ENCODE peak calls at places on chromosomes 11 and 22, in six cellular contexts. O is HEK293T; A is activated effector memory CD4-positive, alpha-beta T cell treated with anti-CD3 and anti-CD28 coated beads, Interleukin-2, amount 50 U/mL, for 16 hours; H is stimulated activated CD8-positive, alpha-beta memory T cell treated with anti-CD3 and anti-CD28 coated beads, Interleukin-15, amount 100 ng/mL, for 24 hours; R is pulmonary artery endothelial cell; M is caudate nucleus. C is an unnamed sample.

GRCh38 chr11:797300-798092 is 585 bp downstream of the SLC25A22 start:
- DNase-seq in R (no peak), O (peak; percentile 71), H (peak; percentile 57), A (peak; percentile 89), M (peak; percentile 72), C (peak; percentile 58)

GRCh38 chr11:106208795-106209194 is 131.3 kb downstream of the AASDHPPT start:
- DNase-seq in O (no peak), M (no peak), A (no peak), R (no peak), H (no peak), C (no peak)

GRCh38 chr11:128318856-128319474 is 268.4 kb downstream of the ETS1 start:
- DNase-seq in O (no peak), M (no peak), R (no peak), H (no peak), A (peak; percentile 86), C (no peak)

GRCh38 chr22:47112566-47112965 is 350.1 kb downstream of the TBC1D22A start:
- DNase-seq in O (no peak), A (peak; percentile 57), M (no peak), R (no peak), H (no peak), C (no peak)

GRCh38 chr11:44094260-44094868 is 1.1 kb upstream of the EXT2 start:
- DNase-seq in H (peak; percentile 36), O (peak; percentile 75), A (peak; percentile 90), M (no peak), R (peak; percentile 36), C (peak; percentile 64)

GRCh38 chr22:44263547-44263946 is 49.2 kb downstream of the SHISAL1 start:
- DNase-seq in R (no peak), H (no peak), O (no peak), M (no peak), A (peak; percentile 30), C (no peak)

GRCh38 chr22:19003518-19003917 is 67.4 kb upstream of the PRODH start:
- DNase-seq in M (no peak), O (no peak), H (no peak), R (no peak), A (no peak), C (peak; percentile 74)

GRCh38 chr11:31824791-31825452 is 13.8 kb upstream of the PAX6 start:
- DNase-seq in M (no peak), O (no peak), A (no peak), H (no peak), R (no peak), C (no peak)

GRCh38 chr11:63508009-63508408 is 2.1 kb downstream of the LGALS12 start:
- DNase-seq in O (peak; percentile 38), A (no peak), R (no peak), M (peak; percentile 37), H (no peak), C (no peak)

GRCh38 chr11:10333490-10333889 is 28.6 kb downstream of the ADM start:
- DNase-seq in M (no peak), R (no peak), H (no peak), A (no peak), O (no peak), C (no peak)

GRCh38 chr11:11155962-11156815 is 196.9 kb downstream of the CSNK2A3 start:
- DNase-seq in A (peak; percentile 83), O (peak; percentile 75), R (no peak), M (no peak), H (no peak), C (no peak)

GRCh38 chr11:114466742-114467141 is 27.5 kb downstream of the REXO2 start:
- DNase-seq in R (no peak), M (no peak), H (no peak), A (no peak), O (no peak), C (no peak)

GRCh38 chr11:1511937-1512496 is 25.4 kb upstream of the MOB2 start:
- DNase-seq in O (no peak), R (no peak), H (no peak), M (no peak), A (no peak), C (no peak)

GRCh38 chr22:50310949-50311444 is 3.6 kb upstream of the PLXNB2 start:
- DNase-seq in H (no peak), M (no peak), O (no peak), R (no peak), A (no peak), C (no peak)

GRCh38 chr11:19929147-19929546 is 216.5 kb downstream of the NAV2 start:
- DNase-seq in A (no peak), R (no peak), M (no peak), H (no peak), O (no peak), C (no peak)

GRCh38 chr11:2402890-2403645 is 2.5 kb downstream of the TSSC4 start:
- DNase-seq in R (no peak), M (no peak), O (no peak), A (no peak), H (no peak), C (no peak)

GRCh38 chr11:2093575-2094353 is 45.4 kb downstream of the IGF2 start:
- DNase-seq in H (no peak), R (no peak), O (no peak), M (no peak), A (peak; percentile 56), C (no peak)

GRCh38 chr11:130315354-130315970 is 745 bp upstream of the ZBTB44 start:
- DNase-seq in O (peak; percentile 5), H (peak; percentile 12), R (no peak), M (peak; percentile 2), A (peak; percentile 85), C (no peak)

GRCh38 chr11:8838248-8838647 is 72.7 kb upstream of the AKIP1 start:
- DNase-seq in A (no peak), H (no peak), R (no peak), O (no peak), M (no peak), C (no peak)

GRCh38 chr11:2968501-2968900 is 23.6 kb downstream of the NAP1L4 start:
- DNase-seq in H (no peak), R (no peak), O (no peak), A (no peak), M (no peak), C (no peak)

GRCh38 chr22:29129644-29130201 is 56.9 kb downstream of the KREMEN1 start:
- DNase-seq in M (no peak), O (no peak), R (no peak), H (no peak), A (no peak), C (no peak)

GRCh38 chr11:128717581-128717980 is 23.7 kb downstream of the FLI1 start:
- DNase-seq in H (no peak), M (no peak), A (peak; percentile 58), R (no peak), O (no peak), C (no peak)

GRCh38 chr22:32850591-32851517 is 49.3 kb downstream of the TIMP3 start:
- DNase-seq in M (peak; percentile 26), H (no peak), O (no peak), R (no peak), A (no peak), C (no peak)

C was measured in foreskin melanocyte.